ENCODE peak calls at places on chromosomes 6 and 20, in seven cellular contexts. E is stomach, F is esophagus muscularis mucosa, O is GM12892, J is upper lobe of left lung, H is HCT116, I is suprapubic skin. P is an unnamed sample.
A peak's percentile ranks its signal among the peaks of the same experiment; 100 is the strongest.

GRCh38 chr6:135233676-135234491 is 52.8 kb downstream of the MYB start:
- DNase-seq in E (no peak), F (no peak), O (no peak), J (no peak), H (no peak), I (no peak), P (no peak)

GRCh38 chr6:108170607-108171290 is 4.9 kb downstream of the NR2E1 start:
- DNase-seq in E (no peak), F (no peak), O (no peak), J (no peak), H (no peak), I (no peak), P (no peak)

GRCh38 chr6:20608905-20609304 is 74.6 kb downstream of the CDKAL1 start:
- DNase-seq in E (no peak), F (no peak), O (no peak), J (no peak), H (no peak), I (no peak), P (no peak)

GRCh38 chr6:100467144-100468012 is 2.7 kb upstream of the SIM1 start:
- DNase-seq in E (no peak), F (peak; percentile 64), O (no peak), J (peak; percentile 48), H (no peak), I (no peak), P (no peak)

GRCh38 chr6:76644231-76644630 is 571.8 kb upstream of the IMPG1 start:
- DNase-seq in E (no peak), F (no peak), O (no peak), J (no peak), H (no peak), I (no peak), P (no peak)

GRCh38 chr6:169623975-169624374 is 77.9 kb downstream of the WDR27 start:
- DNase-seq in E (no peak), F (no peak), O (no peak), J (peak; percentile 61), H (no peak), I (no peak), P (no peak)

GRCh38 chr6:114863610-114864009 is 520.8 kb upstream of the HS3ST5 start:
- DNase-seq in E (no peak), F (no peak), O (no peak), J (no peak), H (no peak), I (no peak), P (no peak)

GRCh38 chr6:51855310-51856082 is 231.9 kb downstream of the PKHD1 start:
- DNase-seq in E (no peak), F (no peak), O (peak; percentile 43), J (no peak), H (peak; percentile 41), I (no peak), P (peak; percentile 46)

GRCh38 chr6:100342830-100343229 is 121.9 kb downstream of the SIM1 start:
- DNase-seq in E (no peak), F (no peak), O (no peak), J (no peak), H (no peak), I (no peak), P (no peak)

GRCh38 chr6:1424306-1424927 is 35.0 kb downstream of the FOXF2 start:
- DNase-seq in E (peak; percentile 63), F (no peak), O (peak; percentile 47), J (no peak), H (peak; percentile 60), I (no peak), P (peak; percentile 39)

GRCh38 chr20:40666336-40666735 is 22.7 kb downstream of the MAFB start:
- DNase-seq in E (no peak), F (no peak), O (no peak), J (no peak), H (no peak), I (no peak), P (no peak)

GRCh38 chr6:85360794-85361642 is 88.9 kb upstream of the NT5E start:
- DNase-seq in E (no peak), F (no peak), O (no peak), J (no peak), H (peak; percentile 94), I (no peak), P (no peak)

GRCh38 chr6:164097557-164098398 is 683.3 kb downstream of the QKI start:
- DNase-seq in E (no peak), F (peak; percentile 34), O (no peak), J (no peak), H (no peak), I (no peak), P (no peak)

GRCh38 chr6:84282566-84282965 is 55.1 kb upstream of the CEP162 start:
- DNase-seq in E (no peak), F (no peak), O (no peak), J (no peak), H (no peak), I (no peak), P (no peak)

GRCh38 chr6:9208956-9209355 is 773.6 kb upstream of the SLC35B3 start:
- DNase-seq in E (no peak), F (no peak), O (no peak), J (no peak), H (no peak), I (no peak), P (no peak)

GRCh38 chr6:136051140-136051775 is 198.9 kb downstream of the MTFR2 start:
- DNase-seq in E (no peak), F (no peak), O (no peak), J (no peak), H (no peak), I (no peak), P (no peak)

GRCh38 chr6:148866657-148867268 is 119.9 kb downstream of the UST start:
- DNase-seq in E (no peak), F (no peak), O (peak; percentile 19), J (no peak), H (no peak), I (no peak), P (peak; percentile 54)

GRCh38 chr6:6752129-6752528 is 163.6 kb downstream of the LY86 start:
- DNase-seq in E (no peak), F (no peak), O (no peak), J (no peak), H (no peak), I (no peak), P (no peak)

GRCh38 chr6:11828185-11828897 is 49.7 kb upstream of the ADTRP start:
- DNase-seq in E (no peak), F (no peak), O (no peak), J (no peak), H (no peak), I (no peak), P (no peak)

DNA sequence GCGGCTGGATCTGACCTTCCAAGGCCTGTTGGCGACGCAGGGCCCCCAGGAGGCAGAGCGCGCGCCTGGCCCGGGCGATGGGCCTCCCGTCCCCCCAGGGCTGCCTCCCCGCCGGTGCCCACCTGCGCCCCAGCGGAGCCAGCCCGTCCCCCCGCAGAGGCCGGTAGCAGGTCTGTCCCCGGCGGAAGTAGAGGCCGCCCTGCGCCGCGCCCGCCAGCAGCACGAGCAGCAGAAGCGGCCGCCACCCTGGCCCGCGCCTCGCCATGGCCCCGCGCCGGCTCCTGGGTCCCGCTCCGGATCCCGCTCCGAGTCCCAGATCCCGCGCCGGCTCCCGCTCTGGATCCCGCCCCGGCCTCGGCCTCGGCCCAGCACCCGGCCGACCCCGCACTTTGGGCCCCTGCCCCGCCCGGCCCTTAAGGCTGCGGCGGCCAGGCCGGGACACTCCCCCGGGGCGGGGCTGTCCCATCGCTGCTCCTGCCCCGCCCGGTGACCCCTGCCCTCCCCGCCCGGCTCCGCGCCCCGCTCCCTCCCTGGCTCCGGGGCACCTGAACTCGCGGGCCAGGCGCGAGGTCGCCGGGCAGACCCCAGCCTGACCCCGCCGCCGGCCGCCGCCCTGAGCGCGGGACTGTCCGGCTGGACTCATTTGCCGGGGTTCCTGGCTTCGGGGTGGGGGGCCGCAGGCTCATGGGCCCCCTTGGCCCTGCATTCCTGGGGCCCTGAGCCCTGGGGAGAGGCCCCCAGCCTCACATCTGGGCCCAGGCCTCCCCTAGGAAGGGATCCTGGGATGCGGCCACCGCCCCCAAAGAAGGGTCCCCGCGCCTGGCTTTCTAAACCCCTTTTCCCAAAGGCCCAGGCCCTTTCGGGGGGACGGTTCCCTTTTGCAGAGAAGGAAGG is at the start of gene CTSZ:
- DNase-seq in E (peak; percentile 67), F (no peak), O (peak; percentile 68), J (peak; percentile 94), H (no peak), I (no peak), P (peak; percentile 61)
- TF ChIP-seq POLR2A in E (no peak), F (no peak), O (peak; percentile 75), J (peak; percentile 73), H (peak; percentile 28), I (peak; percentile 44), P (peak; percentile 62)

DNA sequence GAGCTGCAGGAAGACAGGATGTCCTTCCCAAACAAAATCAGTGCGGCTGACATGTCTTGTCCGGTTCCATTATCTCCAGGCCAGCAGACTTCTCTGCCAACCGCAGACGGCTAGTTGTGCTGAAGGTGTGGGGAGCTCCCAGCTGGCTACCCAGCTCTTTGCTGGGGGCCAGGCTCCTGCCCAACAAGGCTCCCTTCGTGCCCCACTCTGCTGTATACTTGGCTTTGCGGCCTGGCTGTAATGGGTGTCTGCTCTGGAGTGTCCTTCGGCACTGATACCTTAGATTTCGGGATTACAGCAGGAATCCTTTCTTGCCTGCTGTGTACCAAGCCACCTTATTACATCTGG is 48.7 kb upstream of the IRF4 start:
- DNase-seq in E (no peak), F (no peak), O (no peak), J (peak; percentile 46), H (no peak), I (no peak), P (no peak)
- TF ChIP-seq POLR2AphosphoS5 in E (no peak), F (no peak), O (no peak), J (no peak), H (no peak), I (no peak), P (no peak)

GRCh38 chr6:26519359-26519758 is 18.8 kb upstream of the HMGN4 start:
- DNase-seq in E (no peak), F (no peak), O (no peak), J (no peak), H (no peak), I (no peak), P (no peak)

GRCh38 chr6:26524722-26525360 is 13.3 kb upstream of the HMGN4 start:
- DNase-seq in E (no peak), F (no peak), O (no peak), J (no peak), H (no peak), I (no peak), P (no peak)

GRCh38 chr6:26520088-26520839 is 17.9 kb upstream of the HMGN4 start:
- DNase-seq in E (no peak), F (no peak), O (no peak), J (no peak), H (no peak), I (no peak), P (no peak)

GRCh38 chr6:26520840-26521484 is 17.2 kb upstream of the HMGN4 start:
- DNase-seq in E (peak; percentile 89), F (peak; percentile 96), O (peak; percentile 80), J (peak; percentile 95), H (peak; percentile 63), I (peak; percentile 94), P (peak; percentile 81)

GRCh38 chr6:26521485-26522391 is 16.4 kb upstream of the HMGN4 start:
- DNase-seq in E (peak; percentile 75), F (peak; percentile 93), O (peak; percentile 70), J (peak; percentile 96), H (no peak), I (peak; percentile 89), P (peak; percentile 55)
- TF ChIP-seq POLR2A in E (no peak), F (no peak), O (peak; percentile 44), J (no peak), H (no peak), I (no peak), P (no peak)

DNA sequence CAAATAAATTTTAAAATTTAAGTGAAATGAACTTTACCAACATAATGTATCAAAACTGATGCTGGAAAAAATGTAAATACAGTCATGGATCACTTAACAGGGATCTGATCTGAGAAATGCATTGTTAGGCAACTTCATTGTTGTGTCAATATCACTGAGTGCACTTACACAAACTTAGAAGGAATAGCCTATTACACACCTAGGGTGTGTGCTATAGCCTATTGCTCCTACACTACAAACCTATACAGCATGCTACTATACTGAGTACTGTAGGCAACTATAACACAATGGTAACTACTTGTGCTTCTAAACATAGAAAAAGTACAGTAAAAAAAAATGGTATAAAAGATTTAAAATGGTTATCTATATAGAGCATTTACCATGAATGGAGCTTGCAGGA is 104.5 kb downstream of the DCDC2 start:
- DNase-seq in E (no peak), F (no peak), O (no peak), J (no peak), H (no peak), I (no peak), P (no peak)
- TF ChIP-seq POLR2AphosphoS5 in E (no peak), F (no peak), O (no peak), J (no peak), H (no peak), I (no peak), P (no peak)

P was measured in GM12891.